ENCODE peak calls at places on chromosome 10, in five cellular contexts. One of them, this sample, is unnamed.

GRCh38 chr10:61904711-61905445 is 3.4 kb downstream of the ARID5B start:
- DNase-seq in A549: peak
- DNase-seq in Peyer's patch: peak
- DNase-seq in colonic mucosa: peak
- DNase-seq in psoas muscle: no peak
- DNase-seq in this sample: no peak

GRCh38 chr10:126420571-126421275 is 32.4 kb upstream of the ADAM12 start:
- DNase-seq in A549: no peak
- DNase-seq in Peyer's patch: no peak
- DNase-seq in colonic mucosa: no peak
- DNase-seq in psoas muscle: no peak
- DNase-seq in this sample: no peak

GRCh38 chr10:409403-410040 is 274.3 kb downstream of the ZMYND11 start:
- DNase-seq in A549: no peak
- DNase-seq in Peyer's patch: peak
- DNase-seq in colonic mucosa: no peak
- DNase-seq in psoas muscle: no peak
- DNase-seq in this sample: no peak

GRCh38 chr10:110530131-110530831 is 32.6 kb downstream of the DUSP5 start:
- DNase-seq in A549: peak
- DNase-seq in Peyer's patch: peak
- DNase-seq in colonic mucosa: peak
- DNase-seq in psoas muscle: peak
- DNase-seq in this sample: peak

GRCh38 chr10:15857001-15857608 is 3.2 kb downstream of the MINDY3 start:
- DNase-seq in A549: no peak
- DNase-seq in Peyer's patch: no peak
- DNase-seq in colonic mucosa: peak
- DNase-seq in psoas muscle: no peak
- DNase-seq in this sample: no peak

GRCh38 chr10:17257466-17258321 is 29.7 kb downstream of the VIM start:
- DNase-seq in A549: peak
- DNase-seq in Peyer's patch: peak
- DNase-seq in colonic mucosa: peak
- DNase-seq in psoas muscle: no peak
- DNase-seq in this sample: no peak

GRCh38 chr10:103445767-103446567 is 6.2 kb downstream of the CALHM2 start:
- DNase-seq in A549: no peak
- DNase-seq in Peyer's patch: peak
- DNase-seq in colonic mucosa: peak
- DNase-seq in psoas muscle: peak
- DNase-seq in this sample: no peak

GRCh38 chr10:17586741-17587720 is 30.1 kb downstream of the HACD1 start:
- DNase-seq in A549: no peak
- DNase-seq in Peyer's patch: no peak
- DNase-seq in colonic mucosa: no peak
- DNase-seq in psoas muscle: no peak
- DNase-seq in this sample: no peak

GRCh38 chr10:121069061-121069850 is 218.1 kb downstream of the WDR11 start:
- DNase-seq in A549: peak
- DNase-seq in Peyer's patch: no peak
- DNase-seq in colonic mucosa: no peak
- DNase-seq in psoas muscle: no peak
- DNase-seq in this sample: no peak

GRCh38 chr10:59757966-59758365 is 4.7 kb upstream of the MRLN start:
- DNase-seq in A549: no peak
- DNase-seq in Peyer's patch: no peak
- DNase-seq in colonic mucosa: no peak
- DNase-seq in psoas muscle: no peak
- DNase-seq in this sample: no peak

GRCh38 chr10:12768156-12768731 is 233.3 kb downstream of the CCDC3 start:
- DNase-seq in A549: no peak
- DNase-seq in Peyer's patch: no peak
- DNase-seq in colonic mucosa: no peak
- DNase-seq in psoas muscle: no peak
- DNase-seq in this sample: no peak

GRCh38 chr10:6385683-6386082 is 183.0 kb downstream of the PFKFB3 start:
- DNase-seq in A549: peak
- DNase-seq in Peyer's patch: no peak
- DNase-seq in colonic mucosa: no peak
- DNase-seq in psoas muscle: no peak
- DNase-seq in this sample: no peak

GRCh38 chr10:126270116-126270515 is 118.2 kb downstream of the ADAM12 start:
- DNase-seq in A549: no peak
- DNase-seq in Peyer's patch: no peak
- DNase-seq in colonic mucosa: no peak
- DNase-seq in psoas muscle: no peak
- DNase-seq in this sample: no peak

GRCh38 chr10:22229756-22230330 is 12.0 kb upstream of the EBLN1 start:
- DNase-seq in A549: no peak
- DNase-seq in Peyer's patch: no peak
- DNase-seq in colonic mucosa: no peak
- DNase-seq in psoas muscle: no peak
- DNase-seq in this sample: no peak

GRCh38 chr10:130360826-130361311 is 224.7 kb downstream of the GLRX3 start:
- DNase-seq in A549: no peak
- DNase-seq in Peyer's patch: no peak
- DNase-seq in colonic mucosa: no peak
- DNase-seq in psoas muscle: no peak
- DNase-seq in this sample: no peak

GRCh38 chr10:105785721-105786120 is 1144.6 kb downstream of the SORCS3 start:
- DNase-seq in A549: no peak
- DNase-seq in Peyer's patch: no peak
- DNase-seq in colonic mucosa: no peak
- DNase-seq in psoas muscle: no peak
- DNase-seq in this sample: no peak

GRCh38 chr10:114520453-114520852 is 116.2 kb upstream of the AFAP1L2 start:
- DNase-seq in A549: peak
- DNase-seq in Peyer's patch: no peak
- DNase-seq in colonic mucosa: no peak
- DNase-seq in psoas muscle: no peak
- DNase-seq in this sample: no peak

GRCh38 chr10:114301951-114302710 is 63.1 kb downstream of the VWA2 start:
- DNase-seq in A549: no peak
- DNase-seq in Peyer's patch: no peak
- DNase-seq in colonic mucosa: no peak
- DNase-seq in psoas muscle: peak
- DNase-seq in this sample: peak

GRCh38 chr10:101902032-101902799 is 58.6 kb upstream of the KCNIP2 start:
- DNase-seq in A549: no peak
- DNase-seq in Peyer's patch: no peak
- DNase-seq in colonic mucosa: no peak
- DNase-seq in psoas muscle: no peak
- DNase-seq in this sample: no peak

GRCh38 chr10:11355625-11356024 is 255.8 kb downstream of the USP6NL start:
- DNase-seq in A549: no peak
- DNase-seq in Peyer's patch: peak
- DNase-seq in colonic mucosa: no peak
- DNase-seq in psoas muscle: no peak
- DNase-seq in this sample: no peak

GRCh38 chr10:32381165-32381564 is 34.2 kb upstream of the EPC1 start:
- DNase-seq in A549: no peak
- DNase-seq in Peyer's patch: no peak
- DNase-seq in colonic mucosa: no peak
- DNase-seq in psoas muscle: no peak
- DNase-seq in this sample: no peak

GRCh38 chr10:68957654-68958053 is 1.7 kb downstream of the DDX21 start:
- DNase-seq in A549: peak
- DNase-seq in Peyer's patch: no peak
- DNase-seq in colonic mucosa: no peak
- DNase-seq in psoas muscle: no peak
- DNase-seq in this sample: no peak
- H3K27ac ChIP-seq in A549: peak
- H3K27ac ChIP-seq in Peyer's patch: no peak
- H3K27ac ChIP-seq in colonic mucosa: peak
- H3K27ac ChIP-seq in psoas muscle: peak
- H3K27ac ChIP-seq in this sample: no peak

DNA sequence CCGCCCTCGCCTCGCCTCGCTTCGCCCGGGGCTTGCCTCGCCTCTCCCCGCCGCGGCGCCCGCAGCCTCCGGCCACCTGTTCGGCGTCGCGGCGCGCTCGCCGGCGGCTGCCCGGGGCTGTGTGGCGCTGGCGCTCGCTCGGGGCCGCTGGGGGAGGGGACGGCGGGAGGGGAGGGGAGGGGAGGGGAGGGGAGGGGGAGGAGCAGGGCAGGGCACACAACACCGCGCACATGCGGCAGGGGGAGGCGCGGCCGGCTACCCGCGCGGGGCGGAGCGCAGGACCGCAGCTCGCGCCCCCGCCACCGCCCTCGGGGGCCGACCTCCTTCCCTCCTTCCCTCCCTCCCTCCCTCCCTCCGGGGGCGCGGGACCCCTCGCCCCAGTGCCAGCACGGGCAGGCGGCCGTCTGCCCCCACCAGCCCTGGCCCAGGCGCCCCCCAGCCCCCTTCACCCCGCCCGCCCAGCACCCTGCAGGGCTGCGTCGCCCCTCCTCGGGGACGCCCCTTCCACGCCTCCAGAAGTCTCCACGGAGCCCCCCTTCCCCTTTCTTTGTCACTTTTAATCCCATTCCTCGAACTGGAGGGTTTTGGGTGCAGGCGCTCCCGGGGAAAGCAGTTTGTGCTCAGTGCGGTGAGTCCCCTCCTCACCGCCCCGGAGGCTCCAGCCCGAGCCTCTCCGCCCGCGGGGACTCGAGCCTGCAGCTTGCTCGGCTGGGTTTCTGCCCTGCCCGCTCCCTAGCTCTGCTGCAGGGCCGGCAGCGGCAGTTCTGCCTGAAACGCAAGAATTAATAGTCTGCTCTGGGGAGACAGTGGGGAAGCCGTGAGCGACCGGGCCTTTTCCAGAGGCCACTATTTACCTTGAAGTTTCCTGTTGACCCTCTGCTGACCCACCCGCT is at the start of gene PARD3:
- DNase-seq in A549: peak
- DNase-seq in Peyer's patch: peak
- DNase-seq in colonic mucosa: peak
- DNase-seq in psoas muscle: peak
- DNase-seq in this sample: peak
- H3K27ac ChIP-seq in A549: peak
- H3K27ac ChIP-seq in Peyer's patch: peak
- H3K27ac ChIP-seq in colonic mucosa: peak
- H3K27ac ChIP-seq in psoas muscle: peak
- H3K27ac ChIP-seq in this sample: peak

DNA sequence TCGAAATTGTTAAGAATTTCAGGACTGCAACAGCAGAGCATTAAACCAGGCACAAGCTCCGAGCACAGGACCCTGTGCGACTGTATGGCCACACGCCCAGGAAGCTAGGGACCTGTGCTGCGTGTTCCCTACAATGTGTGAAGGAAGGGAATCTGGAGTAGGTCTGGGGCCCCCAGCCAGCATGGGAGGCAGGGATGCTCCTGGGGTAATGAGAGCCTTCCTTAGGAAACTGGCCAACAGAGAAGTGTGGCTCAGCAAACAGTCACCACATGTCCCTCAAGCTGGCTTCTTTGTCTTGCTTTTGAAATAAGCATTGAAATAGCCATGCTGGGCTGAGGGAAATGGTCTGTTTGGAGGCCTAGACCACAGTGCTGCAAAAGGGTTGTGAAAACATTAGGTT is 8.2 kb downstream of the BLNK start:
- DNase-seq in A549: no peak
- DNase-seq in Peyer's patch: no peak
- DNase-seq in colonic mucosa: no peak
- DNase-seq in psoas muscle: no peak
- DNase-seq in this sample: no peak
- H3K27ac ChIP-seq in A549: no peak
- H3K27ac ChIP-seq in Peyer's patch: peak
- H3K27ac ChIP-seq in colonic mucosa: no peak
- H3K27ac ChIP-seq in psoas muscle: no peak
- H3K27ac ChIP-seq in this sample: no peak

GRCh38 chr10:97916586-97916985 is 66.9 kb downstream of the GOLGA7B start:
- DNase-seq in A549: no peak
- DNase-seq in Peyer's patch: no peak
- DNase-seq in colonic mucosa: no peak
- DNase-seq in psoas muscle: no peak
- DNase-seq in this sample: no peak
- H3K27ac ChIP-seq in A549: no peak
- H3K27ac ChIP-seq in Peyer's patch: no peak
- H3K27ac ChIP-seq in colonic mucosa: no peak
- H3K27ac ChIP-seq in psoas muscle: no peak
- H3K27ac ChIP-seq in this sample: no peak

This sample was measured in upper lobe of right lung.